ENCODE peak calls at places on chromosomes 5 and 9, in five cellular contexts. J is mucosa of gallbladder; R is stimulated activated CD4-positive, alpha-beta T cell treated with anti-CD3 and anti-CD28 coated beads, Interleukin-1b, Interleukin-23, amount 100 ng/mL, for 24 hours; G is astrocyte of the spinal cord; C is Daoy. Q is an unnamed sample.

GRCh38 chr5:40784027-40784653 is 14.0 kb downstream of the PRKAA1 start:
- DNase-seq in J (no peak), R (no peak), G (no peak), C (no peak), Q (no peak)

GRCh38 chr9:21853414-21853813 is 51.0 kb downstream of the MTAP start:
- DNase-seq in J (peak), R (no peak), G (no peak), C (no peak), Q (no peak)

GRCh38 chr5:108101105-108101504 is 280.8 kb downstream of the FBXL17 start:
- DNase-seq in J (peak), R (no peak), G (peak), C (no peak), Q (no peak)

GRCh38 chr5:178769617-178770290 is 39.3 kb upstream of the ZNF354A start:
- DNase-seq in J (no peak), R (no peak), G (no peak), C (no peak), Q (no peak)

GRCh38 chr5:115815693-115816225 is 700 bp downstream of the CDO1 start:
- DNase-seq in J (no peak), R (no peak), G (peak), C (peak), Q (no peak)

GRCh38 chr5:1511651-1512540 is 11.9 kb downstream of the LPCAT1 start:
- DNase-seq in J (no peak), R (no peak), G (peak), C (peak), Q (peak)

GRCh38 chr9:97985058-97985861 is 2.1 kb downstream of the ANP32B start:
- DNase-seq in J (no peak), R (no peak), G (peak), C (no peak), Q (no peak)

GRCh38 chr5:128491291-128491690 is 46.8 kb downstream of the FBN2 start:
- DNase-seq in J (no peak), R (no peak), G (no peak), C (peak), Q (peak)

GRCh38 chr5:86878250-86878649 is 260.5 kb downstream of the COX7C start:
- DNase-seq in J (no peak), R (no peak), G (no peak), C (peak), Q (peak)

GRCh38 chr9:14662060-14662453 is 31.2 kb downstream of the ZDHHC21 start:
- DNase-seq in J (no peak), R (no peak), G (no peak), C (no peak), Q (no peak)

GRCh38 chr5:36158144-36158543 is 6.2 kb downstream of the SKP2 start:
- DNase-seq in J (no peak), R (no peak), G (peak), C (no peak), Q (peak)

GRCh38 chr5:89320441-89320840 is 437.5 kb upstream of the MEF2C start:
- DNase-seq in J (no peak), R (no peak), G (no peak), C (no peak), Q (no peak)

GRCh38 chr5:143153332-143154119 is 250.0 kb downstream of the NR3C1 start:
- DNase-seq in J (peak), R (no peak), G (peak), C (no peak), Q (peak)

GRCh38 chr9:136803551-136804508 is 3.9 kb upstream of the RABL6 start:
- DNase-seq in J (no peak), R (no peak), G (no peak), C (no peak), Q (no peak)

GRCh38 chr5:53073349-53073748 is 36.2 kb downstream of the MOCS2 start:
- DNase-seq in J (no peak), R (no peak), G (no peak), C (no peak), Q (no peak)

GRCh38 chr9:124206391-124206790 is 51.4 kb upstream of the NEK6 start:
- DNase-seq in J (no peak), R (no peak), G (no peak), C (no peak), Q (no peak)

GRCh38 chr5:106415541-106415940 is 1255.2 kb downstream of the EFNA5 start:
- DNase-seq in J (no peak), R (no peak), G (peak), C (peak), Q (peak)

GRCh38 chr5:96714951-96715451 is 52.8 kb downstream of the CAST start:
- DNase-seq in J (peak), R (no peak), G (peak), C (peak), Q (peak)

GRCh38 chr9:70060883-70061507 is 17.3 kb downstream of the MAMDC2 start:
- DNase-seq in J (no peak), R (no peak), G (no peak), C (no peak), Q (no peak)

GRCh38 chr5:83925321-83925877 is 204.7 kb upstream of the HAPLN1 start:
- DNase-seq in J (no peak), R (no peak), G (peak), C (peak), Q (peak)

GRCh38 chr9:120434532-120434931 is 145.4 kb downstream of the CDK5RAP2 start:
- DNase-seq in J (peak), R (no peak), G (peak), C (no peak), Q (peak)

GRCh38 chr9:86222667-86223066 is 36.8 kb downstream of the C9orf153 start:
- DNase-seq in J (no peak), R (no peak), G (no peak), C (no peak), Q (no peak)

GRCh38 chr9:129697956-129698757 is 32.7 kb downstream of the PRRX2 start:
- DNase-seq in J (no peak), R (no peak), G (no peak), C (peak), Q (peak)

GRCh38 chr9:93958875-93959682 is 3.9 kb upstream of the BARX1 start:
- DNase-seq in J (no peak), R (no peak), G (peak), C (peak), Q (peak)

GRCh38 chr9:16501098-16501663 is 369.3 kb downstream of the BNC2 start:
- DNase-seq in J (no peak), R (no peak), G (peak), C (peak), Q (peak)

GRCh38 chr5:175572922-175573321 is 84.9 kb upstream of the HRH2 start:
- DNase-seq in J (no peak), R (no peak), G (peak), C (peak), Q (no peak)

GRCh38 chr5:56876325-56876724 is 33.1 kb upstream of the SETD9 start:
- DNase-seq in J (no peak), R (no peak), G (no peak), C (no peak), Q (peak)

GRCh38 chr5:155050384-155051019 is 36.9 kb downstream of the KIF4B start:
- DNase-seq in J (no peak), R (no peak), G (no peak), C (no peak), Q (no peak)

GRCh38 chr5:102927007-102927406 is 171.9 kb downstream of the PAM start:
- DNase-seq in J (no peak), R (no peak), G (no peak), C (no peak), Q (no peak)

GRCh38 chr9:98222885-98223640 is 30.6 kb upstream of the CORO2A start:
- DNase-seq in J (no peak), R (no peak), G (peak), C (peak), Q (peak)

GRCh38 chr9:114216081-114216480 is 60.7 kb downstream of the COL27A1 start:
- DNase-seq in J (peak), R (no peak), G (peak), C (peak), Q (peak)

GRCh38 chr9:107136296-107136695 is 146.8 kb upstream of the RAD23B start:
- DNase-seq in J (no peak), R (no peak), G (no peak), C (no peak), Q (no peak)

GRCh38 chr9:34652608-34653007 is 623 bp downstream of the IL11RA start:
- DNase-seq in J (no peak), R (no peak), G (no peak), C (no peak), Q (no peak)

GRCh38 chr9:105305834-105306233 is 61.4 kb downstream of the SLC44A1 start:
- DNase-seq in J (no peak), R (no peak), G (no peak), C (no peak), Q (no peak)